ENCODE peak calls at places on chromosomes 6 and 20, in six cellular contexts. S, N, P, Y, A and B are unnamed samples.

GRCh38 chr20:35260426-35260825 is 17.5 kb downstream of the MMP24OS start:
- DNase-seq in S (no peak), A (no peak), P (no peak), N (no peak), Y (no peak), B (no peak)

GRCh38 chr20:40489886-40490285 is 199.2 kb downstream of the MAFB start:
- DNase-seq in S (no peak), P (no peak), Y (no peak), N (no peak), A (no peak), B (no peak)

GRCh38 chr20:22352019-22352418 is 232.4 kb downstream of the FOXA2 start:
- DNase-seq in Y (no peak), N (no peak), P (peak), A (peak), S (no peak), B (no peak)

GRCh38 chr6:130037207-130037811 is 18.9 kb downstream of the L3MBTL3 start:
- DNase-seq in N (no peak), Y (peak), P (no peak), A (no peak), S (no peak), B (no peak)

GRCh38 chr20:3914446-3914845 is 25.3 kb downstream of the PANK2 start:
- DNase-seq in P (no peak), N (no peak), Y (no peak), S (peak), A (no peak), B (no peak)

GRCh38 chr20:56839222-56839621 is 210.1 kb downstream of the TFAP2C start:
- DNase-seq in N (no peak), P (no peak), S (no peak), A (no peak), Y (no peak), B (no peak)

GRCh38 chr20:47262365-47263013 is 94.0 kb downstream of the ZMYND8 start:
- DNase-seq in A (no peak), P (no peak), N (no peak), Y (peak), S (no peak), B (no peak)

GRCh38 chr6:27836080-27836782 is 76.0 kb downstream of the OR2B2 start:
- DNase-seq in Y (no peak), N (no peak), S (no peak), A (no peak), P (no peak), B (no peak)

GRCh38 chr6:32176476-32177181 is 745 bp upstream of the AGPAT1 start:
- DNase-seq in P (no peak), Y (no peak), S (no peak), A (no peak), N (no peak), B (no peak)

GRCh38 chr20:12051206-12052163 is 133.8 kb downstream of the BTBD3 start:
- DNase-seq in S (no peak), A (no peak), N (no peak), P (no peak), Y (no peak), B (no peak)

GRCh38 chr6:1215023-1215422 is 96.9 kb upstream of the FOXQ1 start:
- DNase-seq in A (no peak), P (no peak), N (no peak), S (no peak), Y (no peak), B (no peak)

GRCh38 chr6:14510038-14510437 is 392.5 kb downstream of the CD83 start:
- DNase-seq in P (no peak), N (no peak), Y (no peak), A (no peak), S (no peak), B (no peak)

GRCh38 chr20:25274891-25275812 is 27.3 kb downstream of the PYGB start:
- DNase-seq in A (peak), N (no peak), P (peak), S (peak), Y (no peak), B (no peak)

GRCh38 chr6:77880501-77880900 is 227.7 kb downstream of the MEI4 start:
- DNase-seq in Y (no peak), N (peak), A (no peak), P (no peak), S (no peak), B (no peak)

GRCh38 chr20:34164569-34164968 is 52.5 kb upstream of the EIF2S2 start:
- DNase-seq in N (no peak), A (no peak), S (no peak), P (no peak), Y (no peak), B (no peak)

GRCh38 chr20:24136659-24137246 is 148.2 kb upstream of the GGTLC1 start:
- DNase-seq in S (no peak), N (no peak), P (no peak), A (no peak), Y (no peak), B (no peak)

GRCh38 chr6:148177589-148178233 is 164.9 kb upstream of the SASH1 start:
- DNase-seq in S (peak), A (peak), Y (peak), N (peak), P (peak), B (no peak)

GRCh38 chr6:117542493-117542892 is 59.8 kb downstream of the GOPC start:
- DNase-seq in S (no peak), N (no peak), Y (no peak), A (no peak), P (no peak), B (no peak)

GRCh38 chr20:645318-646106 is 7.5 kb downstream of the SRXN1 start:
- DNase-seq in N (peak), A (peak), Y (peak), S (peak), P (peak), B (no peak)

GRCh38 chr6:152573762-152574161 is 63.4 kb downstream of the SYNE1 start:
- DNase-seq in N (no peak), A (no peak), P (no peak), S (no peak), Y (no peak), B (no peak)

GRCh38 chr6:47246556-47246955 is 63.1 kb downstream of the TNFRSF21 start:
- DNase-seq in A (no peak), S (no peak), P (no peak), Y (no peak), N (no peak), B (no peak)

GRCh38 chr20:13098720-13099355 is 90.1 kb downstream of the SPTLC3 start:
- DNase-seq in N (no peak), P (no peak), Y (no peak), A (no peak), S (no peak), B (no peak)

GRCh38 chr6:139402935-139403386 is 28.5 kb upstream of the CITED2 start:
- DNase-seq in S (no peak), Y (no peak), N (no peak), A (peak), P (no peak), B (no peak)

GRCh38 chr6:1608976-1609661 is 596 bp upstream of the FOXC1 start:
- DNase-seq in S (peak), N (peak), Y (peak), P (no peak), A (peak), B (peak)

GRCh38 chr6:33607784-33608161 is 13.3 kb upstream of the ITPR3 start:
- DNase-seq in P (peak), N (no peak), A (no peak), S (no peak), Y (peak), B (no peak)

GRCh38 chr6:106473807-106474206 is 113.3 kb downstream of the CRYBG1 start:
- DNase-seq in A (no peak), P (no peak), N (no peak), Y (no peak), S (no peak), B (no peak)

GRCh38 chr6:86869500-86869899 is 67.8 kb upstream of the HTR1E start:
- DNase-seq in N (no peak), A (no peak), S (no peak), P (no peak), Y (no peak), B (no peak)

GRCh38 chr6:161215876-161216615 is 57.8 kb downstream of the AGPAT4 start:
- DNase-seq in Y (no peak), S (no peak), N (no peak), P (no peak), A (no peak), B (no peak)

GRCh38 chr20:17643531-17644188 is 38.4 kb downstream of the RRBP1 start:
- DNase-seq in A (no peak), Y (no peak), N (no peak), S (no peak), P (no peak), B (no peak)

GRCh38 chr6:160455484-160456213 is 107.5 kb downstream of the SLC22A3 start:
- DNase-seq in P (peak), N (peak), Y (peak), A (peak), S (peak), B (peak)

GRCh38 chr20:6636209-6637159 is 131.0 kb upstream of the BMP2 start:
- DNase-seq in P (peak), S (no peak), N (peak), A (peak), Y (peak), B (no peak)

GRCh38 chr6:135212020-135212806 is 31.1 kb downstream of the MYB start:
- DNase-seq in A (no peak), S (no peak), N (no peak), Y (no peak), P (no peak), B (no peak)

GRCh38 chr20:8535403-8536003 is 403.4 kb downstream of the PLCB1 start:
- DNase-seq in Y (peak), P (no peak), S (no peak), A (no peak), N (no peak), B (no peak)

GRCh38 chr6:1908784-1909183 is 299.1 kb downstream of the FOXC1 start:
- DNase-seq in S (no peak), Y (no peak), P (no peak), A (no peak), N (no peak), B (no peak)

GRCh38 chr20:38617011-38617829 is 15.6 kb downstream of the ARHGAP40 start:
- DNase-seq in S (no peak), A (no peak), P (no peak), N (no peak), Y (no peak), B (no peak)

GRCh38 chr20:16271450-16271849 is 301.8 kb downstream of the KIF16B start:
- DNase-seq in N (no peak), P (no peak), Y (no peak), A (no peak), S (no peak), B (no peak)

GRCh38 chr20:44714701-44715494 is at the start of gene CCN5:
- DNase-seq in A (peak), S (peak), Y (peak), N (peak), P (peak), B (peak)
- H3K4me3 ChIP-seq in A (no peak), S (peak), Y (no peak), N (no peak), P (no peak), B (peak)

GRCh38 chr6:134166529-134167221 is 114.3 kb upstream of the SLC2A12 start:
- DNase-seq in A (no peak), N (no peak), P (no peak), S (no peak), Y (no peak), B (no peak)

GRCh38 chr6:134169881-134170486 is 117.6 kb upstream of the SLC2A12 start:
- DNase-seq in Y (no peak), S (no peak), P (no peak), A (peak), N (no peak), B (no peak)

GRCh38 chr6:134168580-134169223 is 116.3 kb upstream of the SLC2A12 start:
- DNase-seq in S (no peak), Y (no peak), P (no peak), A (no peak), N (no peak), B (no peak)

GRCh38 chr6:134162932-134163331 is 110.5 kb upstream of the SLC2A12 start:
- DNase-seq in Y (no peak), N (no peak), A (peak), S (no peak), P (peak), B (no peak)

GRCh38 chr6:134165827-134166226 is 113.4 kb upstream of the SLC2A12 start:
- DNase-seq in Y (no peak), N (no peak), A (no peak), P (no peak), S (no peak), B (no peak)
- TF ChIP-seq CTCF in Y (no peak), N (no peak), A (no peak), P (no peak), S (no peak), B (no peak)

DNA sequence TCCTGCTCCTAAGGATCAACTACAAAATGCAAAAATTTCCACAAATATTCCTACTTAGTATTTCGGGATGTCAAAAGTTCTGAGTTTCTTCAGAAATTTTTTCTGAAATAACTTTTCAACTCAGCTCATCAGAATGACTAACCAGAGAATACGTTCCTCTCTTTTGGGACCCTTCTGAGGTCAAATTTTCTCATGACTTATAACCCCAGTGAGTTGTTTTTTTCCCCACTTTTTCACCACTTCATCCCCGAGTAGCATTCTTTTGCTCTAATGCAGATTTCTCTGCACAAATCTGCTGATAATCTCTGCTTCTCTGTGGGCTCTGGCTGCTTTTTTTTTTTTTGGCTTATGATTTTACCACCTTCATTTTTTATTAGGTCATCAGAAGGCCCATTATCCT is 41.5 kb downstream of the MAP3K5 start:
- DNase-seq in S (no peak), Y (no peak), N (no peak), P (no peak), A (no peak), B (no peak)
- H3K4me3 ChIP-seq in S (no peak), Y (no peak), N (no peak), P (no peak), A (no peak), B (no peak)

DNA sequence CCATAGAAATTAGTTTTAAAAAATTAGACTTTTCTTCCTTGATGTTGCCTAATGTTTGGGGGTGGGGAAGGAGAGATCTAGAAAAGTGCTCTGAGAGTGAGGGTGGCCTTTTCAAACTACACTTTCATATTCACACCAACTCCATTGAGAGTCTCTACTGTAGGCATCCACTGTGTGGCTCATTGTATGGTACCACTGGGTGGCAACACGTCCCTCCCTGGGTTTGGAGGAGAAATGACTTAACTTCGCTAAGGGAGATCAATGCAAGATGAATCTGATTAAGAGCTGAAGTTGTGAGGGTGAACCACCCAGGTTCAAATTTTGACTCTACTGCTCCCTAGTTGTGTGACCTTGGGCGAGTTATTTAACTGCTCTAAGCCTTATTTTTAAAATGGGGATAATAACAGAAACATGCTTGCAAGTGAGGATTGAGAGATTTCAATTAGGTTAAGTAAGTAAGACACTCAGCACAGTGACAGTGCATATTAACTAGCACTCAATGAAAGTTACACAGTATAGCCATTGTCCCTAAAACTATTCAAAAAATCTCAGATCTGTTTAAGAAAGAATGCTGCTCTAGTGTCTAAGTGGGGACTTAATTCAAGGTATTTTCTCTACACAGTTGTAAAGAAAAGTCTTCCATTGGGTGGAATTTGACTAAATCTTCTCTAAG is 193.5 kb upstream of the CNR1 start:
- DNase-seq in P (no peak), S (no peak), Y (no peak), A (no peak), N (no peak), B (no peak)
- TF ChIP-seq CTCF in P (no peak), S (no peak), Y (peak), A (no peak), N (no peak), B (no peak)

GRCh38 chr6:128507337-128508310 is 12.8 kb downstream of the PTPRK start:
- DNase-seq in S (no peak), A (peak), N (peak), Y (no peak), P (peak), B (no peak)
- H3K4me3 ChIP-seq in S (no peak), A (no peak), N (no peak), Y (no peak), P (no peak), B (no peak)

GRCh38 chr6:112563368-112563767 is 216.2 kb downstream of the RFPL4B start:
- DNase-seq in N (peak), S (no peak), A (no peak), P (no peak), Y (no peak), B (no peak)

GRCh38 chr6:112557961-112558360 is 210.8 kb downstream of the RFPL4B start:
- DNase-seq in Y (no peak), S (no peak), N (no peak), A (no peak), P (no peak), B (no peak)

GRCh38 chr6:112560651-112561050 is 213.5 kb downstream of the RFPL4B start:
- DNase-seq in A (no peak), S (no peak), N (no peak), P (no peak), Y (no peak), B (no peak)

GRCh38 chr6:112562348-112563220 is 215.5 kb downstream of the RFPL4B start:
- DNase-seq in N (peak), Y (no peak), A (no peak), P (no peak), S (no peak), B (no peak)
- TF ChIP-seq CTCF in N (no peak), Y (no peak), A (no peak), P (no peak), S (no peak), B (no peak)

GRCh38 chr6:83044211-83044768 is 21.4 kb downstream of the UBE3D start:
- DNase-seq in P (no peak), N (no peak), A (no peak), Y (no peak), S (no peak), B (no peak)

GRCh38 chr6:83047065-83047754 is 18.4 kb downstream of the UBE3D start:
- DNase-seq in P (no peak), N (no peak), S (no peak), Y (no peak), A (no peak), B (no peak)

GRCh38 chr6:83038246-83038645 is 27.4 kb downstream of the UBE3D start:
- DNase-seq in A (no peak), S (no peak), N (no peak), P (no peak), Y (no peak), B (no peak)

DNA sequence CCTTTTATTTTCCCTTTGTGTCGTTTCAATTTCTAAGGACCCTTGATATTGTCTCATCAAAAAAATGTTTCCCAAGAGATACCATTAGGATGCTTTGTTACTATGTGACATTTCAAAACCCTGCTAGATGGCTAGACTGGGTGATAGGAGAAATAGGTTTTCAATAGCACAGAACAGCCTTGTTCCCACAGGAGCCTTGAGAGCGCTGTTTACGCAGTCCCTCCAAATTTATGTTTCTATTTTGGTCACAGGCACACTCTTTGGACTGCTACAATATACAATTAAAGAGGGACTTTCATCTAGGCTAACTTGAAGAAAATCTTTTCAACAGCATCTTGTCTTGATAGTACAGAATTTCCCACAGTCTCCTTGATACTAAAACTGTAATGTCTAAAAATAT is 23.0 kb downstream of the UBE3D start:
- DNase-seq in S (no peak), P (no peak), N (no peak), A (no peak), Y (no peak), B (no peak)
- H3K4me3 ChIP-seq in S (no peak), P (no peak), N (no peak), A (no peak), Y (no peak), B (no peak)